ENCODE peak calls at places on chromosome 6, in four cellular contexts. C is CD4-positive, alpha-beta memory T cell; I is adrenal gland; K is ascending aorta. E is an unnamed sample. For H3K4me1, the result is how much of the 10 kb centered on the place peaks cover.

GRCh38 chr6:106710580-106710979 is 81.2 kb downstream of the QRSL1 start:
- DNase-seq in C (no peak), I (no peak), K (no peak), E (no peak)

GRCh38 chr6:100446115-100446921 is 18.4 kb downstream of the SIM1 start:
- DNase-seq in C (no peak), I (no peak), K (no peak), E (no peak)

GRCh38 chr6:134295953-134296553 is 21.9 kb downstream of the SGK1 start:
- DNase-seq in C (no peak), I (peak), K (no peak), E (no peak)

GRCh38 chr6:160510199-160510598 is 153.9 kb downstream of the LPA start:
- DNase-seq in C (no peak), I (no peak), K (no peak), E (no peak)

GRCh38 chr6:34447915-34448314 is 18.0 kb upstream of the PACSIN1 start:
- DNase-seq in C (no peak), I (no peak), K (no peak), E (no peak)

GRCh38 chr6:44078795-44079671 is 48.2 kb downstream of the MRPL14 start:
- DNase-seq in C (peak), I (peak), K (no peak), E (no peak)

GRCh38 chr6:87376643-87377042 is 31.1 kb upstream of the CFAP206 start:
- DNase-seq in C (no peak), I (no peak), K (no peak), E (no peak)

GRCh38 chr6:5401845-5402738 is 140.8 kb downstream of the FARS2 start:
- DNase-seq in C (no peak), I (no peak), K (no peak), E (no peak)

GRCh38 chr6:128482642-128483041 is 37.8 kb downstream of the PTPRK start:
- DNase-seq in C (no peak), I (no peak), K (no peak), E (no peak)

GRCh38 chr6:131950767-131951575 is at the start of gene CCN2:
- DNase-seq in C (no peak), I (peak), K (peak), E (peak)

GRCh38 chr6:41284726-41285125 is 1.8 kb downstream of the TREM1 start:
- DNase-seq in C (no peak), I (no peak), K (no peak), E (no peak)

GRCh38 chr6:2733324-2733723 is 17.4 kb downstream of the MYLK4 start:
- DNase-seq in C (no peak), I (peak), K (peak), E (no peak)

GRCh38 chr6:166969390-166970002 is 13.1 kb upstream of the RNASET2 start:
- DNase-seq in C (peak), I (no peak), K (no peak), E (no peak)

GRCh38 chr6:170347091-170347490 is 40.5 kb downstream of the FAM120B start:
- DNase-seq in C (no peak), I (no peak), K (no peak), E (no peak)

GRCh38 chr6:28988536-28989415 is 16.3 kb downstream of the ZNF311 start:
- DNase-seq in C (peak), I (peak), K (no peak), E (no peak)

GRCh38 chr6:43434943-43435342 is 7.6 kb downstream of the ABCC10 start:
- DNase-seq in C (no peak), I (no peak), K (no peak), E (no peak)

GRCh38 chr6:62479722-62480121 is 193.7 kb upstream of the KHDRBS2 start:
- DNase-seq in C (no peak), I (no peak), K (no peak), E (no peak)

GRCh38 chr6:43511824-43512415 is 1.8 kb upstream of the LRRC73 start:
- DNase-seq in C (no peak), I (no peak), K (no peak), E (no peak)

GRCh38 chr6:149266659-149267058 is 50.9 kb upstream of the TAB2 start:
- DNase-seq in C (no peak), I (no peak), K (no peak), E (no peak)

GRCh38 chr6:10175330-10175729 is 239.5 kb downstream of the TFAP2A start:
- DNase-seq in C (no peak), I (no peak), K (no peak), E (no peak)

GRCh38 chr6:56685994-56686393 is 43.3 kb upstream of the DST start:
- DNase-seq in C (no peak), I (no peak), K (no peak), E (no peak)

GRCh38 chr6:143536866-143537691 is 25.6 kb upstream of the FUCA2 start:
- DNase-seq in C (peak), I (peak), K (no peak), E (no peak)

GRCh38 chr6:163999475-164000125 is 585.1 kb downstream of the QKI start:
- DNase-seq in C (no peak), I (no peak), K (no peak), E (no peak)

GRCh38 chr6:43665376-43665775 is 20.5 kb downstream of the RSPH9 start:
- DNase-seq in C (no peak), I (no peak), K (no peak), E (no peak)

GRCh38 chr6:56593801-56594318 is 48.8 kb downstream of the DST start:
- DNase-seq in C (no peak), I (no peak), K (no peak), E (no peak)

GRCh38 chr6:81767163-81768000 is 14.9 kb upstream of the TENT5A start:
- DNase-seq in C (no peak), I (no peak), K (no peak), E (no peak)

GRCh38 chr6:34022250-34022872 is 123.5 kb downstream of the GRM4 start:
- DNase-seq in C (no peak), I (no peak), K (no peak), E (no peak)

GRCh38 chr6:38804368-38804767 is 89.3 kb downstream of the DNAH8 start:
- DNase-seq in C (no peak), I (no peak), K (no peak), E (no peak)

GRCh38 chr6:158032354-158032733 is 50.7 kb downstream of the SYNJ2 start:
- DNase-seq in C (no peak), I (peak), K (peak), E (peak)

GRCh38 chr6:39992861-39993622 is 58.8 kb upstream of the MOCS1 start:
- DNase-seq in C (no peak), I (peak), K (no peak), E (no peak)

GRCh38 chr6:14305629-14306028 is 188.1 kb downstream of the CD83 start:
- DNase-seq in C (no peak), I (no peak), K (no peak), E (no peak)

GRCh38 chr6:40856271-40856670 is 182.8 kb downstream of the UNC5CL start:
- DNase-seq in C (no peak), I (no peak), K (no peak), E (no peak)

GRCh38 chr6:82178084-82178758 is 69.3 kb downstream of the IBTK start:
- DNase-seq in C (no peak), I (no peak), K (no peak), E (no peak)

GRCh38 chr6:5083307-5083583 is 1.9 kb upstream of the PPP1R3G start:
- DNase-seq in C (no peak), I (no peak), K (no peak), E (no peak)

GRCh38 chr6:32189082-32189741 is 790 bp downstream of the PBX2 start:
- DNase-seq in C (no peak), I (no peak), K (no peak), E (no peak)
- H3K4me1 ChIP-seq in C (half or more), I (under half), K (under half), E (under half)

DNA sequence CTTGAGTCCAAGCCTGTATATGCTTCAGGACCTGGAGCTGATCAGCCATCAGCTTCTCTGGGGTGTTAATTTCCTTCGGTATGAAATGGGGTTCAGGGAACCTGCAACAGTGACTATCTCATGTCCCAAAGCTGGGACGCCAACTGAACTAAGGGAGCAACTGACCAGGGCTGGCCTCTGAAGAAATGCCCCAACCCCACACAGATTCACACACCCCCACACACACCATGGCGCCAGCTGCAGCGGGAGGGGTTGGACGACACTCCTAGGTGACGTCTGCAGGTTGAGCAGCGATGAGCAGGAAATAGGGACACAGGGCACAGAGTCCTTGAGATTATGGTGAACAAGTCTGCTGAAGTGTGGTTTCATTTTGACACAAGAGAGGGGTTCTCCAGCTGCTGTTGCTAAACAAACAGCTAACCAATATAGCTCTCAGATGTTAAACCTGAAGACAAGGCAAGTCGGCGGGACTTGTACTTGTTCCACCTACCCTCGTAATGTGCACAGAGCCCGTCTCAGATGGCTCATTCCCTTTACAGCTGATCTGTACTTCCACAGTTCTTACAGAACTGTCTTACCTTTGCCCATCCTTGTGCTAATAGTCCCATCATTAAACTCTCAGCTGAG is 7.5 kb upstream of the ADTRP start:
- DNase-seq in C (peak), I (no peak), K (no peak), E (no peak)
- H3K4me1 ChIP-seq in C (under half), I (under half), K (under half), E (under half)

GRCh38 chr6:111777357-111777756 is 95.9 kb downstream of the FYN start:
- DNase-seq in C (no peak), I (no peak), K (no peak), E (no peak)

GRCh38 chr6:111773501-111774345 is 99.5 kb downstream of the FYN start:
- DNase-seq in C (no peak), I (no peak), K (no peak), E (no peak)

GRCh38 chr6:111776236-111777189 is 96.7 kb downstream of the FYN start:
- DNase-seq in C (no peak), I (no peak), K (no peak), E (no peak)

GRCh38 chr6:111774346-111774703 is 98.9 kb downstream of the FYN start:
- DNase-seq in C (no peak), I (no peak), K (no peak), E (no peak)

GRCh38 chr6:111775145-111775936 is 97.9 kb downstream of the FYN start:
- DNase-seq in C (no peak), I (no peak), K (no peak), E (no peak)
- H3K4me1 ChIP-seq in C (half or more), I (under half), K (under half), E (under half)

GRCh38 chr6:1416191-1416764 is 26.9 kb downstream of the FOXF2 start:
- DNase-seq in C (no peak), I (no peak), K (no peak), E (no peak)
- H3K4me1 ChIP-seq in C (under half), I (under half), K (under half), E (under half)

GRCh38 chr6:136611133-136611532 is 60.9 kb upstream of the MAP7 start:
- DNase-seq in C (no peak), I (no peak), K (no peak), E (no peak)

GRCh38 chr6:136607204-136607931 is 57.1 kb upstream of the MAP7 start:
- DNase-seq in C (no peak), I (no peak), K (no peak), E (no peak)

GRCh38 chr6:136607932-136608772 is 57.9 kb upstream of the MAP7 start:
- DNase-seq in C (peak), I (peak), K (no peak), E (no peak)

GRCh38 chr6:136609878-136610706 is 59.9 kb upstream of the MAP7 start:
- DNase-seq in C (no peak), I (peak), K (peak), E (peak)

GRCh38 chr6:136608991-136609390 is 58.8 kb upstream of the MAP7 start:
- DNase-seq in C (no peak), I (no peak), K (no peak), E (no peak)
- H3K4me1 ChIP-seq in C (under half), I (half or more), K (under half), E (under half)

GRCh38 chr6:36684447-36684812 is 5.9 kb downstream of the CDKN1A start:
- DNase-seq in C (no peak), I (no peak), K (no peak), E (no peak)

GRCh38 chr6:36686668-36687513 is 8.4 kb downstream of the CDKN1A start:
- DNase-seq in C (no peak), I (no peak), K (no peak), E (no peak)

GRCh38 chr6:36685926-36686667 is 7.6 kb downstream of the CDKN1A start:
- DNase-seq in C (no peak), I (no peak), K (no peak), E (no peak)

GRCh38 chr6:36683656-36684446 is 5.3 kb downstream of the CDKN1A start:
- DNase-seq in C (no peak), I (no peak), K (no peak), E (no peak)

DNA sequence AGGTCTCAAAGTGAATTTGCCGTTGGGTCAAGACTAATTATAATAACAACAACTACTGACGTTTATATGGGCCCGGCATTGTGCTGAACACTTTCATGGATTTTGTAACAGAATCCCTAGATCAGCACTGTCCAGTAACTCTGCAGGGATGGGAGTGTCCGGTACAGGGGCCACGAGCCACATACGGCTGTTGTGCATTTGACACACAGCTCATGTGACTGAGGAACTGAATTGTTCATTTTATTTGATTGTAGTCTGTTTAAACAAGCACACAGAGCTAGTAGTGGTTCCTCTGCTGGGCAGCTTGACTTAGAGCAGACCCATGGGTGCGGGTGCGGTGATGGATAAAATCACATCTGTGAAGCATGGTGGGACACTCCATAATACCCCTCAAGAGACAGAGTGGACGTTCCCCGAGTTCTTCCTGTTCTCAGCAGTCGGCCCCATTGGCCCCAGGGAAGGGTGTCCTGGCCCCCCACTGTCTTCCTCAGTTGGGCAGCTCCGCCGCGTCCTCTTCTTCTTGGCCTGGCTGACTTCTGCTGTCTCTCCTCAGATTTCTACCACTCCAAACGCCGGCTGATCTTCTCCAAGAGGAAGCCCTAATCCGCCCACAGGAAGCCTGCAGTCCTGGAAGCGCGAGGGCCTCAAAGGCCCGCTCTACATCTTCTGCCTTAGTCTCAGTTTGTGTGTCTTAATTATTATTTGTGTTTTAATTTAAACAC is 6.8 kb downstream of the CDKN1A start:
- DNase-seq in C (no peak), I (no peak), K (no peak), E (no peak)
- H3K4me1 ChIP-seq in C (under half), I (under half), K (under half), E (under half)

DNA sequence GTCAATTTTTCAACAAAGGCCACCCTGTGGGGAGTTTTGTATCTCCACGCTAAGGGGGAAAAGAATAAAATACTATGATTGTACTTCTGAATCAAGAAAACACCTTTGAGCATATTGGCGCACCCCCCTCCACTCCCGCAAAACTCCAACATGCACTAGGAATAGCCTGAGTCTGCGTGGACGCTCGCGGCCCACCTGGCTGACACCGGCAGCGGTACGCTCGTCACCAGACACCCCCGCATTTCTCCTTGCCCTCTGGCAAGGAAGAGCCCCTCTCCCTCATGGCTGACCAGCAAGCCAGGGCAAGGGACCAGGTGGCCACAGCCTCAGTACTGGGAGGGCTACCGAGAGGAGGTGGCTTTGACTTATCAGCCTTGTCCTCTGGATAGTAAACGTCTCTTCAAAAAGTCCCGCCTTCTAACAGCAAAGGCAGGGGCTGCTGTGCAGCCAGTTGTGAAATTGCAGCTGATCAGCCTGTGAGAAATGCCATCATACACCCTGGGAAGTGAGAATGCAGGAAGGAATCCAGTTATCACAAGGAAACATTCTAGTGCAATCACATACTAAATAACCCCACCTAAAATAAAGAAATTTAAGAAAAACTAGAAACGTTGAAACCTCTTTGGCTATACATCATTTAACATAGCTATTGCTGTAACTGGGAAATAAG is 84.2 kb downstream of the HUS1B start:
- DNase-seq in C (no peak), I (no peak), K (no peak), E (no peak)
- H3K4me1 ChIP-seq in C (under half), I (under half), K (under half), E (under half)

E was measured in RWPE2.